ENCODE peak calls at places on chromosomes 5 and 9, in six cellular contexts. One of them, this sample, is unnamed.
A peak's percentile ranks its signal among the peaks of the same experiment; 100 is the strongest.

GRCh38 chr9:79572032-79572890 is 496 bp downstream of the TLE4 start:
- DNase-seq in stomach: peak; percentile 59
- DNase-seq in lower lobe of right lung: peak; percentile 73
- DNase-seq in fibroblast of lung: peak; percentile 33
- DNase-seq in astrocyte: no peak
- DNase-seq in AG04450: no peak
- DNase-seq in this sample: peak; percentile 87

GRCh38 chr9:99180199-99180598 is 41.5 kb downstream of the ALG2 start:
- DNase-seq in stomach: no peak
- DNase-seq in lower lobe of right lung: no peak
- DNase-seq in fibroblast of lung: no peak
- DNase-seq in astrocyte: no peak
- DNase-seq in AG04450: no peak
- DNase-seq in this sample: no peak

GRCh38 chr9:124197177-124198095 is 60.3 kb upstream of the NEK6 start:
- DNase-seq in stomach: peak; percentile 5
- DNase-seq in lower lobe of right lung: peak; percentile 76
- DNase-seq in fibroblast of lung: no peak
- DNase-seq in astrocyte: no peak
- DNase-seq in AG04450: no peak
- DNase-seq in this sample: peak; percentile 39

GRCh38 chr5:95913663-95914062 is 48.0 kb downstream of the ELL2 start:
- DNase-seq in stomach: no peak
- DNase-seq in lower lobe of right lung: no peak
- DNase-seq in fibroblast of lung: no peak
- DNase-seq in astrocyte: no peak
- DNase-seq in AG04450: no peak
- DNase-seq in this sample: no peak

GRCh38 chr9:99185904-99186303 is 35.8 kb downstream of the ALG2 start:
- DNase-seq in stomach: no peak
- DNase-seq in lower lobe of right lung: no peak
- DNase-seq in fibroblast of lung: no peak
- DNase-seq in astrocyte: no peak
- DNase-seq in AG04450: no peak
- DNase-seq in this sample: no peak

GRCh38 chr5:149474198-149474597 is 77.0 kb downstream of the CSNK1A1 start:
- DNase-seq in stomach: peak; percentile 60
- DNase-seq in lower lobe of right lung: no peak
- DNase-seq in fibroblast of lung: no peak
- DNase-seq in astrocyte: no peak
- DNase-seq in AG04450: no peak
- DNase-seq in this sample: no peak

GRCh38 chr9:11821541-11821940 is 871.6 kb upstream of the TYRP1 start:
- DNase-seq in stomach: no peak
- DNase-seq in lower lobe of right lung: no peak
- DNase-seq in fibroblast of lung: no peak
- DNase-seq in astrocyte: no peak
- DNase-seq in AG04450: no peak
- DNase-seq in this sample: no peak

GRCh38 chr9:37290881-37291485 is 131.5 kb upstream of the GRHPR start:
- DNase-seq in stomach: no peak
- DNase-seq in lower lobe of right lung: no peak
- DNase-seq in fibroblast of lung: peak; percentile 90
- DNase-seq in astrocyte: peak; percentile 72
- DNase-seq in AG04450: peak; percentile 29
- DNase-seq in this sample: no peak

GRCh38 chr5:180575571-180575970 is 15.7 kb downstream of the SCGB3A1 start:
- DNase-seq in stomach: no peak
- DNase-seq in lower lobe of right lung: no peak
- DNase-seq in fibroblast of lung: no peak
- DNase-seq in astrocyte: no peak
- DNase-seq in AG04450: no peak
- DNase-seq in this sample: no peak

GRCh38 chr9:106403081-106403480 is 459.9 kb upstream of the ZNF462 start:
- DNase-seq in stomach: no peak
- DNase-seq in lower lobe of right lung: no peak
- DNase-seq in fibroblast of lung: no peak
- DNase-seq in astrocyte: peak; percentile 69
- DNase-seq in AG04450: no peak
- DNase-seq in this sample: no peak

GRCh38 chr9:86946712-86947145 is 577 bp downstream of the GAS1 start:
- DNase-seq in stomach: peak; percentile 36
- DNase-seq in lower lobe of right lung: peak; percentile 65
- DNase-seq in fibroblast of lung: peak; percentile 63
- DNase-seq in astrocyte: peak; percentile 47
- DNase-seq in AG04450: no peak
- DNase-seq in this sample: peak; percentile 87

GRCh38 chr5:77170-77501 is 14.8 kb upstream of the PLEKHG4B start:
- DNase-seq in stomach: no peak
- DNase-seq in lower lobe of right lung: no peak
- DNase-seq in fibroblast of lung: no peak
- DNase-seq in astrocyte: no peak
- DNase-seq in AG04450: no peak
- DNase-seq in this sample: no peak

GRCh38 chr9:129639756-129640085 is 2.2 kb downstream of the ASB6 start:
- DNase-seq in stomach: no peak
- DNase-seq in lower lobe of right lung: no peak
- DNase-seq in fibroblast of lung: no peak
- DNase-seq in astrocyte: no peak
- DNase-seq in AG04450: no peak
- DNase-seq in this sample: no peak

GRCh38 chr5:65611524-65611923 is 12.6 kb downstream of the TRIM23 start:
- DNase-seq in stomach: no peak
- DNase-seq in lower lobe of right lung: no peak
- DNase-seq in fibroblast of lung: no peak
- DNase-seq in astrocyte: peak; percentile 53
- DNase-seq in AG04450: no peak
- DNase-seq in this sample: no peak

GRCh38 chr5:8851101-8851500 is 694.8 kb downstream of the SEMA5A start:
- DNase-seq in stomach: no peak
- DNase-seq in lower lobe of right lung: no peak
- DNase-seq in fibroblast of lung: no peak
- DNase-seq in astrocyte: no peak
- DNase-seq in AG04450: no peak
- DNase-seq in this sample: no peak

GRCh38 chr5:74643160-74643562 is 2.6 kb upstream of the ENC1 start:
- DNase-seq in stomach: no peak
- DNase-seq in lower lobe of right lung: no peak
- DNase-seq in fibroblast of lung: peak; percentile 91
- DNase-seq in astrocyte: peak; percentile 99
- DNase-seq in AG04450: peak; percentile 61
- DNase-seq in this sample: no peak

GRCh38 chr5:172771439-172772111 is 580 bp upstream of the DUSP1 start:
- DNase-seq in stomach: no peak
- DNase-seq in lower lobe of right lung: no peak
- DNase-seq in fibroblast of lung: peak; percentile 74
- DNase-seq in astrocyte: no peak
- DNase-seq in AG04450: no peak
- DNase-seq in this sample: no peak

GRCh38 chr5:150022163-150022540 is 21.6 kb downstream of the HMGXB3 start:
- DNase-seq in stomach: no peak
- DNase-seq in lower lobe of right lung: no peak
- DNase-seq in fibroblast of lung: peak; percentile 77
- DNase-seq in astrocyte: peak; percentile 94
- DNase-seq in AG04450: peak; percentile 47
- DNase-seq in this sample: no peak

GRCh38 chr5:91384671-91385430 is 1.7 kb upstream of the ARRDC3 start:
- DNase-seq in stomach: peak; percentile 40
- DNase-seq in lower lobe of right lung: no peak
- DNase-seq in fibroblast of lung: peak; percentile 96
- DNase-seq in astrocyte: peak; percentile 75
- DNase-seq in AG04450: peak; percentile 67
- DNase-seq in this sample: no peak

GRCh38 chr5:17218353-17219005 is 1.0 kb downstream of the BASP1 start:
- DNase-seq in stomach: no peak
- DNase-seq in lower lobe of right lung: peak; percentile 54
- DNase-seq in fibroblast of lung: peak; percentile 66
- DNase-seq in astrocyte: peak; percentile 66
- DNase-seq in AG04450: no peak
- DNase-seq in this sample: peak; percentile 79

GRCh38 chr5:115050860-115051259 is 118.8 kb downstream of the TRIM36 start:
- DNase-seq in stomach: no peak
- DNase-seq in lower lobe of right lung: no peak
- DNase-seq in fibroblast of lung: no peak
- DNase-seq in astrocyte: no peak
- DNase-seq in AG04450: no peak
- DNase-seq in this sample: no peak

GRCh38 chr9:121294866-121295661 is 27.1 kb downstream of the GSN start:
- DNase-seq in stomach: peak; percentile 57
- DNase-seq in lower lobe of right lung: no peak
- DNase-seq in fibroblast of lung: peak; percentile 68
- DNase-seq in astrocyte: no peak
- DNase-seq in AG04450: no peak
- DNase-seq in this sample: peak; percentile 56

GRCh38 chr5:171661146-171661545 is 124.5 kb upstream of the SMIM23 start:
- DNase-seq in stomach: no peak
- DNase-seq in lower lobe of right lung: no peak
- DNase-seq in fibroblast of lung: peak; percentile 13
- DNase-seq in astrocyte: no peak
- DNase-seq in AG04450: no peak
- DNase-seq in this sample: no peak

GRCh38 chr9:130961511-130962300 is 22.7 kb upstream of the FIBCD1 start:
- DNase-seq in stomach: no peak
- DNase-seq in lower lobe of right lung: no peak
- DNase-seq in fibroblast of lung: no peak
- DNase-seq in astrocyte: no peak
- DNase-seq in AG04450: no peak
- DNase-seq in this sample: no peak

GRCh38 chr9:99169982-99170761 is 51.6 kb downstream of the ALG2 start:
- DNase-seq in stomach: no peak
- DNase-seq in lower lobe of right lung: no peak
- DNase-seq in fibroblast of lung: no peak
- DNase-seq in astrocyte: no peak
- DNase-seq in AG04450: no peak
- DNase-seq in this sample: no peak

GRCh38 chr5:138064526-138064925 is 19.3 kb upstream of the WNT8A start:
- DNase-seq in stomach: no peak
- DNase-seq in lower lobe of right lung: no peak
- DNase-seq in fibroblast of lung: no peak
- DNase-seq in astrocyte: no peak
- DNase-seq in AG04450: no peak
- DNase-seq in this sample: no peak

GRCh38 chr5:17219006-17219422 is 1.6 kb downstream of the BASP1 start:
- DNase-seq in stomach: no peak
- DNase-seq in lower lobe of right lung: no peak
- DNase-seq in fibroblast of lung: no peak
- DNase-seq in astrocyte: no peak
- DNase-seq in AG04450: no peak
- DNase-seq in this sample: no peak

GRCh38 chr5:169641253-169641652 is 4.2 kb downstream of the DOCK2 start:
- DNase-seq in stomach: no peak
- DNase-seq in lower lobe of right lung: no peak
- DNase-seq in fibroblast of lung: no peak
- DNase-seq in astrocyte: peak; percentile 12
- DNase-seq in AG04450: no peak
- DNase-seq in this sample: no peak
- H3K4me3 ChIP-seq in stomach: no peak overlapping the region
- H3K4me3 ChIP-seq in lower lobe of right lung: no peak overlapping the region
- H3K4me3 ChIP-seq in fibroblast of lung: no peak overlapping the region
- H3K4me3 ChIP-seq in astrocyte: no peak overlapping the region
- H3K4me3 ChIP-seq in AG04450: no peak overlapping the region
- H3K4me3 ChIP-seq in this sample: no peak overlapping the region

GRCh38 chr9:114853071-114853865 is 47.4 kb upstream of the TNFSF15 start:
- DNase-seq in stomach: no peak
- DNase-seq in lower lobe of right lung: no peak
- DNase-seq in fibroblast of lung: no peak
- DNase-seq in astrocyte: no peak
- DNase-seq in AG04450: no peak
- DNase-seq in this sample: no peak
- H3K27ac ChIP-seq in stomach: peak overlapping the region; percentile 79
- H3K27ac ChIP-seq in lower lobe of right lung: no peak overlapping the region
- H3K27ac ChIP-seq in fibroblast of lung: no peak overlapping the region
- H3K27ac ChIP-seq in astrocyte: no peak overlapping the region
- H3K27ac ChIP-seq in AG04450: no peak overlapping the region
- H3K27ac ChIP-seq in this sample: no peak overlapping the region

GRCh38 chr9:126412945-126413344 is 86.3 kb downstream of the MVB12B start:
- DNase-seq in stomach: no peak
- DNase-seq in lower lobe of right lung: no peak
- DNase-seq in fibroblast of lung: no peak
- DNase-seq in astrocyte: no peak
- DNase-seq in AG04450: no peak
- DNase-seq in this sample: no peak

GRCh38 chr9:126413470-126414051 is 86.9 kb downstream of the MVB12B start:
- DNase-seq in stomach: no peak
- DNase-seq in lower lobe of right lung: no peak
- DNase-seq in fibroblast of lung: no peak
- DNase-seq in astrocyte: no peak
- DNase-seq in AG04450: no peak
- DNase-seq in this sample: no peak

GRCh38 chr9:126411225-126411947 is 84.8 kb downstream of the MVB12B start:
- DNase-seq in stomach: no peak
- DNase-seq in lower lobe of right lung: no peak
- DNase-seq in fibroblast of lung: no peak
- DNase-seq in astrocyte: peak; percentile 57
- DNase-seq in AG04450: no peak
- DNase-seq in this sample: no peak

GRCh38 chr9:126410229-126410628 is 83.6 kb downstream of the MVB12B start:
- DNase-seq in stomach: no peak
- DNase-seq in lower lobe of right lung: no peak
- DNase-seq in fibroblast of lung: no peak
- DNase-seq in astrocyte: no peak
- DNase-seq in AG04450: no peak
- DNase-seq in this sample: no peak

DNA sequence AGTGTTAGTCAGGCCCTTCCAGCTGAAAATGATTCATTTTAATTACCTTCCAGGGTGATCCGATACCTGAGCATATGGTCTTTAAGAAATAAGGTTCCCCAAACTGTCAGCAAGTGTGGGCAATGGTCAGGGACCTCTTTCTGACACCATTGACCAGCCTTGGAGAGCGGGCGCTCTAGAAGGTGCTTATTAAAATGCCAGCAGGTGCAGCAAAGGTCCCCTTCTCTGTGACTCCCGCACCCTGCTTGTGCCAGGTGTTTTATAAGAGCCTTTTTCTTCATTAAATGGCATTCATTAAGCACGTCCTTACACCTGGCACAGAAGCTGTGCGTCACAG is 85.3 kb downstream of the MVB12B start:
- DNase-seq in stomach: no peak
- DNase-seq in lower lobe of right lung: no peak
- DNase-seq in fibroblast of lung: no peak
- DNase-seq in astrocyte: no peak
- DNase-seq in AG04450: no peak
- DNase-seq in this sample: no peak
- H3K4me3 ChIP-seq in stomach: no peak overlapping the region
- H3K4me3 ChIP-seq in lower lobe of right lung: no peak overlapping the region
- H3K4me3 ChIP-seq in fibroblast of lung: no peak overlapping the region
- H3K4me3 ChIP-seq in astrocyte: no peak overlapping the region
- H3K4me3 ChIP-seq in AG04450: no peak overlapping the region
- H3K4me3 ChIP-seq in this sample: no peak overlapping the region

GRCh38 chr9:18531127-18531526 is 57.2 kb downstream of the ADAMTSL1 start:
- DNase-seq in stomach: no peak
- DNase-seq in lower lobe of right lung: no peak
- DNase-seq in fibroblast of lung: peak; percentile 15
- DNase-seq in astrocyte: no peak
- DNase-seq in AG04450: no peak
- DNase-seq in this sample: no peak

GRCh38 chr9:18539203-18539602 is 65.2 kb downstream of the ADAMTSL1 start:
- DNase-seq in stomach: no peak
- DNase-seq in lower lobe of right lung: no peak
- DNase-seq in fibroblast of lung: no peak
- DNase-seq in astrocyte: no peak
- DNase-seq in AG04450: no peak
- DNase-seq in this sample: no peak

GRCh38 chr9:18534611-18535010 is 60.7 kb downstream of the ADAMTSL1 start:
- DNase-seq in stomach: no peak
- DNase-seq in lower lobe of right lung: no peak
- DNase-seq in fibroblast of lung: no peak
- DNase-seq in astrocyte: no peak
- DNase-seq in AG04450: no peak
- DNase-seq in this sample: no peak

GRCh38 chr9:18536554-18536953 is 62.6 kb downstream of the ADAMTSL1 start:
- DNase-seq in stomach: no peak
- DNase-seq in lower lobe of right lung: no peak
- DNase-seq in fibroblast of lung: no peak
- DNase-seq in astrocyte: no peak
- DNase-seq in AG04450: no peak
- DNase-seq in this sample: no peak
- H3K27ac ChIP-seq in stomach: no peak overlapping the region
- H3K27ac ChIP-seq in lower lobe of right lung: no peak overlapping the region
- H3K27ac ChIP-seq in fibroblast of lung: no peak overlapping the region
- H3K27ac ChIP-seq in astrocyte: no peak overlapping the region
- H3K27ac ChIP-seq in AG04450: no peak overlapping the region
- H3K27ac ChIP-seq in this sample: no peak overlapping the region

This sample was measured in kidney.